ENCODE peak calls at places on chromosomes 13 and 19, in six cellular contexts. One of them, this sample, is unnamed.

GRCh38 chr13:102017248-102017647 is 384.6 kb downstream of the FGF14 start:
- DNase-seq in HepG2: no peak
- DNase-seq in GM12878: no peak
- DNase-seq in H1: no peak
- DNase-seq in K562: no peak
- DNase-seq in WTC11: no peak
- DNase-seq in this sample: peak

GRCh38 chr19:1274852-1275259 is 474 bp upstream of the FAM174C start:
- DNase-seq in HepG2: no peak
- DNase-seq in GM12878: no peak
- DNase-seq in H1: no peak
- DNase-seq in K562: peak
- DNase-seq in WTC11: no peak
- DNase-seq in this sample: peak

GRCh38 chr13:42345367-42345766 is 73.4 kb downstream of the AKAP11 start:
- DNase-seq in HepG2: no peak
- DNase-seq in GM12878: no peak
- DNase-seq in H1: no peak
- DNase-seq in K562: no peak
- DNase-seq in WTC11: no peak
- DNase-seq in this sample: no peak

GRCh38 chr19:4678881-4679379 is 8.8 kb upstream of the MYDGF start:
- DNase-seq in HepG2: no peak
- DNase-seq in GM12878: no peak
- DNase-seq in H1: peak
- DNase-seq in K562: peak
- DNase-seq in WTC11: peak
- DNase-seq in this sample: peak

GRCh38 chr19:5470264-5470671 is 15.1 kb downstream of the ZNRF4 start:
- DNase-seq in HepG2: peak
- DNase-seq in GM12878: no peak
- DNase-seq in H1: no peak
- DNase-seq in K562: no peak
- DNase-seq in WTC11: no peak
- DNase-seq in this sample: no peak

GRCh38 chr19:49327878-49328544 is 3.0 kb upstream of the SLC6A16 start:
- DNase-seq in HepG2: peak
- DNase-seq in GM12878: no peak
- DNase-seq in H1: no peak
- DNase-seq in K562: peak
- DNase-seq in WTC11: peak
- DNase-seq in this sample: peak

GRCh38 chr13:99303863-99304521 is 3.2 kb downstream of the GPR183 start:
- DNase-seq in HepG2: no peak
- DNase-seq in GM12878: no peak
- DNase-seq in H1: no peak
- DNase-seq in K562: no peak
- DNase-seq in WTC11: no peak
- DNase-seq in this sample: no peak

GRCh38 chr19:31946491-31946890 is 398.9 kb upstream of the ZNF507 start:
- DNase-seq in HepG2: no peak
- DNase-seq in GM12878: no peak
- DNase-seq in H1: no peak
- DNase-seq in K562: no peak
- DNase-seq in WTC11: no peak
- DNase-seq in this sample: no peak

DNA sequence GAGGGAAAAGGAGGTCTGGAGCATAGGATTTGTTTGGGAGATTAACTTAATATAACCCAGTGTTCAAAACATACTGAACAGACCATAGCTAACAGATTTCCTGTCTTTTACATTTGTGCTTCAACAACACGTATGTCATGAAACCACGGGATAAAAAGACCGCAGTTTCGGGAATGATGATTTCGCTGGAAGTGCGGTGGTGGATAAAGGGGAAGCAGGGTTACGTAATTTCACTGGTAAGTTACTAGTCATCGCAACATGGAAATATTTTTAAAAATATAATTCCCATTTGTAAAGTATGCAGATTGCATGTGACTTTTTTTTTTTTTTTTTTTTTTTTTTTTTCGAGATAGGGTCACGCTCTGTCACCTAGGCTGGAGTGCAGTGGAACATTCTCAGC is 237.4 kb downstream of the LMO7 start:
- DNase-seq in HepG2: no peak
- DNase-seq in GM12878: no peak
- DNase-seq in H1: no peak
- DNase-seq in K562: no peak
- DNase-seq in WTC11: no peak
- DNase-seq in this sample: no peak
- TF ChIP-seq CTCF in HepG2: no peak
- TF ChIP-seq CTCF in GM12878: no peak
- TF ChIP-seq CTCF in H1: no peak
- TF ChIP-seq CTCF in K562: no peak
- TF ChIP-seq CTCF in WTC11: no peak
- TF ChIP-seq CTCF in this sample: no peak

GRCh38 chr13:37386276-37386675 is 212.3 kb downstream of the POSTN start:
- DNase-seq in HepG2: no peak
- DNase-seq in GM12878: no peak
- DNase-seq in H1: no peak
- DNase-seq in K562: no peak
- DNase-seq in WTC11: no peak
- DNase-seq in this sample: no peak
- TF ChIP-seq CREB1 in HepG2: no peak
- TF ChIP-seq CREB1 in GM12878: no peak
- TF ChIP-seq CREB1 in H1: no peak
- TF ChIP-seq CREB1 in K562: no peak
- TF ChIP-seq CREB1 in WTC11: no peak
- TF ChIP-seq CREB1 in this sample: no peak

GRCh38 chr19:53883741-53884140 is 1.7 kb downstream of the PRKCG start:
- DNase-seq in HepG2: no peak
- DNase-seq in GM12878: no peak
- DNase-seq in H1: no peak
- DNase-seq in K562: no peak
- DNase-seq in WTC11: no peak
- DNase-seq in this sample: peak

GRCh38 chr19:53883231-53883661 is 1.2 kb downstream of the PRKCG start:
- DNase-seq in HepG2: no peak
- DNase-seq in GM12878: no peak
- DNase-seq in H1: no peak
- DNase-seq in K562: no peak
- DNase-seq in WTC11: peak
- DNase-seq in this sample: peak

GRCh38 chr19:53880716-53881481 is 1.1 kb upstream of the PRKCG start:
- DNase-seq in HepG2: no peak
- DNase-seq in GM12878: no peak
- DNase-seq in H1: no peak
- DNase-seq in K562: no peak
- DNase-seq in WTC11: no peak
- DNase-seq in this sample: peak

GRCh38 chr19:53882391-53883050 is 524 bp downstream of the PRKCG start:
- DNase-seq in HepG2: no peak
- DNase-seq in GM12878: no peak
- DNase-seq in H1: no peak
- DNase-seq in K562: no peak
- DNase-seq in WTC11: peak
- DNase-seq in this sample: peak

GRCh38 chr19:53881482-53882390 is at the start of gene PRKCG:
- DNase-seq in HepG2: peak
- DNase-seq in GM12878: no peak
- DNase-seq in H1: no peak
- DNase-seq in K562: peak
- DNase-seq in WTC11: peak
- DNase-seq in this sample: peak
- TF ChIP-seq CTCF in HepG2: peak
- TF ChIP-seq CTCF in GM12878: no peak
- TF ChIP-seq CTCF in H1: peak
- TF ChIP-seq CTCF in K562: peak
- TF ChIP-seq CTCF in WTC11: no peak
- TF ChIP-seq CTCF in this sample: peak

DNA sequence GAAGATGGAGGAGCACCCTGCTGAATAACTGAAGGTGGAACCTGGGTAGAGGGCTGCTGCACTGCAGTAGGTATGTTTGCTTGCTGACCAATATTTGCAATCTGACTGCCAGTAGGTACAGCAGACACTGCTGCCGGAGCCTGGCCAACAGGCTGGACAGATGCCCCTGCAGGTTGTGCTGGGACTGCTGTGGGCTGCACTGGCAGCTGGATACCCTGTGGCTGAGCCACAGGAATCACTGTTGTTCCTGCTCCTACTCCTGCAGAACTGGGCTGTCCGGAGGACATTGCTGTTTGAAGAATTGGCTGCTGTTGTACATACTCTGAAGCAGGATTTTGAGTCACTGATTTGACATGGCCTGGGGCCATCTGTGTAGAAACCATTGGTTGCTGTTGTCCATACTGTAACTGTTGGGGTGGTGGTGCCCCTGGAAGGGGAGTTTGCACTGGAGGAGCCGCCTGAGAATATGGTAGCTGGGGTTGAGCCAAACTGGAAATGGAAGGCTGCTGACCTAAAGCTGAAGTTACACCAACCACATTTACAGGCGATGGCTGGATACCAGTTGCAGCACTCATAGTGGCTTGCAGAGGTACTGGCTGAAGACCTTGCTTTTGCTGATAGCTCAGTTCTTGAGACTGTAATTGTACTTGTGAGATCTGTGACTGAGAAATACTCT is 2.2 kb downstream of the TSC22D1 start:
- DNase-seq in HepG2: peak
- DNase-seq in GM12878: no peak
- DNase-seq in H1: no peak
- DNase-seq in K562: no peak
- DNase-seq in WTC11: no peak
- DNase-seq in this sample: peak
- TF ChIP-seq CREB1 in HepG2: no peak
- TF ChIP-seq CREB1 in GM12878: no peak
- TF ChIP-seq CREB1 in H1: no peak
- TF ChIP-seq CREB1 in K562: no peak
- TF ChIP-seq CREB1 in WTC11: no peak
- TF ChIP-seq CREB1 in this sample: no peak

This sample was measured in GM23338.